ENCODE peak calls at places on chromosome 2, in ten cellular contexts. X is Calu3, Z is brain microvascular endothelial cell, S is HFFc6, Q is right atrium auricular region, H is spleen, L is cardiac muscle cell, N is WTC11, U is heart left ventricle, J is astrocyte. O is an unnamed sample.
A peak's percentile ranks its signal among the peaks of the same experiment; 100 is the strongest.

GRCh38 chr2:106649306-106649705 is 162.1 kb downstream of the CD8B2 start:
- DNase-seq in Z (peak; percentile 19), H (no peak), Q (no peak), X (no peak), J (no peak), S (no peak), L (peak; percentile 43), N (no peak), U (no peak), O (no peak)

GRCh38 chr2:12728221-12728777 is 11.6 kb downstream of the TRIB2 start:
- DNase-seq in U (no peak), H (peak; percentile 87), N (no peak), Z (no peak), X (no peak), L (no peak), Q (no peak), J (no peak), S (no peak), O (no peak)

GRCh38 chr2:233275223-233275622 is 23.8 kb downstream of the ATG16L1 start:
- DNase-seq in Z (no peak), H (no peak), N (no peak), X (no peak), J (no peak), Q (no peak), S (no peak), U (no peak), L (no peak), O (no peak)

GRCh38 chr2:78814331-78814986 is 211.0 kb upstream of the REG3G start:
- DNase-seq in H (no peak), S (no peak), J (no peak), Z (no peak), L (no peak), U (no peak), Q (no peak), X (no peak), N (no peak), O (no peak)

GRCh38 chr2:158191076-158191566 is 89.4 kb downstream of the UPP2 start:
- DNase-seq in Z (peak; percentile 20), H (no peak), J (peak; percentile 39), Q (no peak), N (no peak), L (no peak), X (no peak), S (no peak), U (no peak), O (no peak)

GRCh38 chr2:132773331-132773730 is 103.3 kb upstream of the LYPD1 start:
- DNase-seq in X (no peak), J (no peak), Z (no peak), N (no peak), Q (no peak), U (no peak), H (no peak), L (no peak), S (no peak), O (no peak)

GRCh38 chr2:212027681-212028628 is 510.6 kb downstream of the ERBB4 start:
- DNase-seq in S (no peak), J (no peak), U (no peak), L (peak; percentile 35), H (no peak), N (no peak), X (no peak), Z (peak; percentile 27), Q (no peak), O (no peak)

GRCh38 chr2:8574196-8575010 is 107.5 kb upstream of the ID2 start:
- DNase-seq in H (peak; percentile 80), U (no peak), J (peak; percentile 43), L (no peak), Q (no peak), Z (peak; percentile 20), S (no peak), X (peak; percentile 38), N (no peak), O (peak; percentile 83)

GRCh38 chr2:163469561-163469962 is 266.2 kb downstream of the FIGN start:
- DNase-seq in N (no peak), Z (no peak), L (peak; percentile 9), S (no peak), H (no peak), Q (no peak), J (peak; percentile 55), X (no peak), U (no peak), O (no peak)

GRCh38 chr2:163475815-163476214 is 260.0 kb downstream of the FIGN start:
- DNase-seq in X (no peak), H (no peak), Q (no peak), J (no peak), Z (no peak), S (no peak), L (no peak), U (no peak), N (no peak), O (no peak)

GRCh38 chr2:163474319-163474744 is 261.5 kb downstream of the FIGN start:
- DNase-seq in N (no peak), U (no peak), J (no peak), Q (no peak), Z (no peak), S (no peak), X (no peak), H (no peak), L (no peak), O (no peak)

GRCh38 chr2:163467206-163467605 is 268.6 kb downstream of the FIGN start:
- DNase-seq in L (no peak), N (no peak), U (no peak), X (no peak), S (no peak), Z (no peak), H (no peak), J (peak; percentile 4), Q (no peak), O (no peak)

GRCh38 chr2:163471947-163472346 is 263.9 kb downstream of the FIGN start:
- DNase-seq in S (peak; percentile 3), Z (peak; percentile 49), H (no peak), N (no peak), J (peak; percentile 11), U (no peak), L (peak; percentile 56), Q (no peak), X (peak; percentile 20), O (no peak)
- TF ChIP-seq CTCF in S (peak; percentile 32), Z (peak; percentile 67), H (no peak), N (no peak), J (peak; percentile 25), U (no peak), L (peak; percentile 36), Q (no peak), X (peak; percentile 34), O (peak; percentile 76)

DNA sequence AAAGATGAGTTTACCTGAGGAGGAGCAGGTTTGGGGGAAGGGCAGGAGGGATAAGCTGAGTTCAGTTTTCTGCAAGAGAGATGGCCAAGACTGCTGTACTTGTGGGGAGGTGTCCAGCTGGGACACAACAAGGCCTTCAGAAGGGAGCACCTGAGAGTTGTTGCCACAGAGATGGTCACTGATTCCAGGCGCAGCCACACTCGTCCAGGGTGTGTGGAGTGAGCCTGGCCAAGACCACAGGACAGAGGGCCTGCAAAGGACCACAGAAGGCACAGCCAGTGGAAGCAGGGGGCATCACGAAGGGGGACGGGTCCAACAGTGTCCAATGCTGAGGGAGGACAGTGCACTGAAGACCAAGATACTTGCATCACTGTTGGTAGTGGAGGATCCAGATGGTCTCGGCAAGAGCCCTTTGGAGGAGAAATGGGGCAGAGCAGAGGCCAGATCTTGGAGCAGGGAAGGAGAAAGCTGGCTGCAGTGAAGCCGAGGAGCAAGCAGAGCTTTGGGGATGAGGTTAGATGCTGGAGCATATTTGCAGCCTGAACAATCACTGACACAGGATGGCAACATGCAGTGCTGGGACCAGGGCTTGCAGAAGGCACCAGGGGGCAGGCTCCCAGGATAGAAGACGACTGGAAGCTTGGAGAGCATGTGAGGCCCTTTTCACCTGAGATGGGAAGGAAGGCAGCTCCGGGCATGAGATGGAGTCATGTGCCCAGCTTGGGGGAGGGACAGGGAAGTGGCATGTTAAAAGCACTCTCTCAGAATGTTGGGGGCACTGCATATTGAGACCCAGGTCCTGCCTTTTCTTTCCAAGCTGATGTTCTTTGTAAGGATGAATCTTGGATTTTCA is 214.0 kb downstream of the CYP26B1 start:
- DNase-seq in Q (peak; percentile 67), L (peak; percentile 67), U (peak; percentile 3), N (no peak), S (peak; percentile 43), J (peak; percentile 14), H (peak; percentile 59), Z (peak; percentile 40), X (peak; percentile 43), O (no peak)
- TF ChIP-seq CTCF in Q (no peak), L (peak; percentile 47), U (no peak), N (no peak), S (peak; percentile 66), J (no peak), H (no peak), Z (peak; percentile 58), X (no peak), O (peak; percentile 66)

GRCh38 chr2:10126627-10127026 is 4.1 kb downstream of the RRM2 start:
- DNase-seq in U (no peak), L (peak; percentile 91), S (no peak), Q (no peak), H (peak; percentile 33), J (peak; percentile 67), N (no peak), Z (peak; percentile 31), X (no peak), O (no peak)

GRCh38 chr2:10123281-10123680 is 742 bp downstream of the RRM2 start:
- DNase-seq in S (no peak), N (no peak), U (no peak), Z (no peak), X (no peak), Q (no peak), L (no peak), H (peak; percentile 70), J (no peak), O (peak; percentile 38)

GRCh38 chr2:10122500-10123280 is at the start of gene RRM2:
- DNase-seq in H (peak; percentile 94), N (peak; percentile 96), Z (peak; percentile 93), Q (peak; percentile 94), L (peak; percentile 92), S (peak; percentile 92), J (peak; percentile 78), U (peak; percentile 93), X (peak; percentile 96), O (peak; percentile 97)

GRCh38 chr2:10125842-10126596 is 3.5 kb downstream of the RRM2 start:
- DNase-seq in S (no peak), N (no peak), X (no peak), H (peak; percentile 9), L (no peak), Z (no peak), Q (no peak), J (no peak), U (no peak), O (no peak)

GRCh38 chr2:10124538-10125045 is 2.1 kb downstream of the RRM2 start:
- DNase-seq in S (peak; percentile 76), Q (no peak), N (no peak), U (peak; percentile 44), L (peak; percentile 85), Z (peak; percentile 79), J (peak; percentile 73), H (peak; percentile 13), X (peak; percentile 58), O (no peak)
- TF ChIP-seq CTCF in S (peak; percentile 91), Q (peak; percentile 7), N (peak; percentile 40), U (peak; percentile 61), L (peak; percentile 60), Z (peak; percentile 63), J (peak; percentile 72), H (peak; percentile 67), X (peak; percentile 42), O (peak; percentile 95)

DNA sequence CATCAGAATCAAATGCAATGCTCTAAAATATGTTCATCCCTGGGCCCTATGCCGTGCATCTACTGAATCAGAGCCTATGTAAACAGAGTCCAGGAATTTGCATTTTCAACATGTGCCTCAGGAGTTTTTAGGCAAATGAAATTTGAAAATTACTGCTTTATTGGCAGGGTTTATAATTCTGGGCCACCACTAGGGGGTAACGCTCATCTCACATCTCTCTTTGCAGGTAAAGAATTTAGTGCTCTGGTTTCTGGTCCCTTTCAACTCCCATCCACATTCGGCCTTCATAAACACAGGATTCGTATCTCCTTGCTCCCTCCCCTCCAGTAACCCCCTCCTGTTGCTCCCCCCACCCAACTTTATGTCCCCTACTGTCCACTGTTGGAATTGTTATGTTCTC is 49.3 kb downstream of the LYPD6B start:
- DNase-seq in S (no peak), U (no peak), H (no peak), L (peak; percentile 8), X (peak; percentile 13), Q (no peak), J (no peak), Z (no peak), N (no peak), O (no peak)
- TF ChIP-seq CTCF in S (peak; percentile 78), U (no peak), H (no peak), L (peak; percentile 33), X (no peak), Q (no peak), J (peak; percentile 38), Z (peak; percentile 60), N (peak; percentile 49), O (peak; percentile 68)

O was measured in chondrocyte.